ENCODE peak calls at places on chromosomes 16 and 17, in nine cellular contexts. X is keratinocyte, O is neural progenitor cell, Y is endodermal cell, R is fibroblast of lung, G is astrocyte, E is colonic mucosa, H is mesenchymal stem cell, S is IMR-90. M is an unnamed sample.

GRCh38 chr16:54734156-54734555 is 196.5 kb upstream of the IRX5 start:
- DNase-seq in X (no peak), O (no peak), Y (no peak), H (no peak), R (no peak), S (no peak), G (no peak), E (no peak), M (no peak)

GRCh38 chr16:70577256-70577698 is 53.7 kb downstream of the SF3B3 start:
- DNase-seq in H (peak; percentile 45), R (peak; percentile 67), Y (peak; percentile 61), G (peak; percentile 71), O (no peak), X (no peak), S (peak; percentile 70), E (no peak), M (peak; percentile 91)

GRCh38 chr17:48751733-48752398 is 23.3 kb upstream of the HOXB13 start:
- DNase-seq in R (no peak), H (no peak), S (no peak), E (no peak), Y (no peak), G (no peak), X (no peak), O (no peak), M (no peak)

GRCh38 chr17:10737168-10737622 is 7.4 kb upstream of the TMEM220 start:
- DNase-seq in S (peak; percentile 55), X (no peak), O (peak; percentile 70), Y (peak; percentile 92), R (peak; percentile 67), H (peak; percentile 66), E (peak; percentile 91), G (peak; percentile 29), M (peak; percentile 84)

GRCh38 chr16:55943257-55943656 is 68.1 kb upstream of the CES5A start:
- DNase-seq in G (no peak), H (no peak), S (no peak), O (no peak), E (no peak), X (no peak), Y (no peak), R (no peak), M (no peak)

GRCh38 chr16:86910821-86911220 is 332.5 kb downstream of the FOXL1 start:
- DNase-seq in E (no peak), Y (no peak), X (no peak), G (no peak), S (no peak), R (no peak), H (no peak), O (no peak), M (no peak)

GRCh38 chr17:37672545-37673078 is 29.4 kb upstream of the DDX52 start:
- DNase-seq in H (peak; percentile 12), E (no peak), Y (peak; percentile 45), G (peak; percentile 9), S (peak; percentile 23), R (no peak), O (no peak), X (no peak), M (no peak)

GRCh38 chr16:81175325-81175891 is 63.1 kb upstream of the BCO1 start:
- DNase-seq in S (peak; percentile 84), O (no peak), E (no peak), H (peak; percentile 70), Y (no peak), X (peak; percentile 19), R (peak; percentile 46), G (peak; percentile 59), M (peak; percentile 68)

GRCh38 chr16:86504315-86505184 is 5.8 kb upstream of the FOXF1 start:
- DNase-seq in S (no peak), E (no peak), G (no peak), H (peak; percentile 79), R (no peak), O (no peak), X (no peak), Y (no peak), M (no peak)

GRCh38 chr17:41705271-41705991 is 6.7 kb upstream of the GAST start:
- DNase-seq in R (peak; percentile 68), E (no peak), S (peak; percentile 73), Y (peak; percentile 81), H (peak; percentile 74), X (no peak), O (peak; percentile 63), G (peak; percentile 64), M (peak; percentile 28)

GRCh38 chr16:65195998-65196397 is 74.1 kb upstream of the CDH11 start:
- DNase-seq in H (peak; percentile 24), O (no peak), G (no peak), S (peak; percentile 27), R (no peak), X (no peak), E (no peak), Y (no peak), M (peak; percentile 58)

GRCh38 chr17:40437095-40437732 is 6.0 kb upstream of the IGFBP4 start:
- DNase-seq in E (no peak), R (peak; percentile 27), G (no peak), O (no peak), Y (no peak), H (no peak), X (no peak), S (peak; percentile 26), M (no peak)

GRCh38 chr17:42642377-42642776 is 16.7 kb upstream of the TUBG2 start:
- DNase-seq in G (no peak), H (no peak), R (no peak), X (no peak), E (no peak), S (no peak), O (peak; percentile 71), Y (peak; percentile 83), M (no peak)

GRCh38 chr16:26195225-26195624 is 503.5 kb downstream of the HS3ST4 start:
- DNase-seq in S (no peak), X (no peak), Y (no peak), O (no peak), G (no peak), H (no peak), R (no peak), E (no peak), M (no peak)

GRCh38 chr17:76153640-76154039 is 12.6 kb upstream of the FOXJ1 start:
- DNase-seq in H (peak; percentile 27), G (peak; percentile 5), R (peak; percentile 27), E (no peak), S (peak; percentile 12), X (no peak), Y (peak; percentile 87), O (peak; percentile 57), M (peak; percentile 9)

GRCh38 chr16:14020141-14020540 is 51.0 kb upstream of the MRTFB start:
- DNase-seq in R (no peak), G (no peak), E (no peak), O (no peak), H (no peak), X (no peak), S (no peak), Y (no peak), M (no peak)

GRCh38 chr16:13957197-13958078 is 37.5 kb downstream of the ERCC4 start:
- DNase-seq in E (peak; percentile 63), S (peak; percentile 95), Y (peak; percentile 58), R (peak; percentile 99), X (peak; percentile 52), G (peak; percentile 97), O (peak; percentile 28), H (peak; percentile 99), M (peak; percentile 94)

GRCh38 chr17:6789146-6789545 is 13.1 kb downstream of the FBXO39 start:
- DNase-seq in Y (no peak), O (no peak), G (no peak), S (no peak), R (no peak), H (no peak), E (no peak), X (no peak), M (no peak)

GRCh38 chr16:879986-880385 is 79.5 kb upstream of the GNG13 start:
- DNase-seq in G (no peak), E (no peak), O (no peak), H (no peak), S (no peak), R (no peak), X (no peak), Y (no peak), M (no peak)

GRCh38 chr16:46728804-46729203 is 19.3 kb downstream of the MYLK3 start:
- DNase-seq in Y (no peak), E (no peak), S (no peak), R (no peak), H (no peak), X (no peak), O (no peak), G (no peak), M (no peak)

GRCh38 chr16:57959804-57960203 is 11.1 kb downstream of the CNGB1 start:
- DNase-seq in S (no peak), G (no peak), H (no peak), R (no peak), Y (no peak), E (no peak), X (no peak), O (no peak), M (no peak)

DNA sequence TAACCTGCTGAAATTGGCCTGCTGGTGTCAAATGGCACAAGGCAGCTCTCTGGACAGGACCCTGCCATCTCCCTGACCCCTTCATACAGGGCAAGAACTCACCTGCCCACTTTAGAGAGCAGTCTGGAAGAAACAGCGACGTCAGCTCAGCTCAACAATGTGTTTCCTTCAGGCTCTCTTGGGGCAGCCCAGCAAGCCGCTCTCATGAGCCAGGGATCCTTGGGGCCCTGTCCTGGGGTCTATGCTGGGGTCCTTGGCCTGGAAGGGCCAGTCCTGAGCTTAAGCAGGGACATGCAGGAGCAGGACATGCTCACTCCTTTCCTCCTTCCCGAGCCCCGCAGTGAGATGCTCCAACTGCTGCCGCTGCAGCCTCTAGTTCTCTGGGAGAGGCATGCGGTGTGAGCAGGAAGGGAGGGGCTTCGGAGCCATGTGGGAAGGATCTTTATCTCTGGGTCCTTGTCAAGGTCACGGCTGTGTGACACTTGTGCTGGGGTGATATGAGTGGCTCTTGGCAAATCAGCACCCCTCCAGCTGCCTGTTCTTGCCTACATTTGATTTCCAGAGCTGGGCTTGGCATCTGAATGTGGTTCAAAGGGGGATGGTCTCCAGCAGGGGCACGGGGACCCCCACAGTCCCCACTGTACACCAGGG is 3.4 kb downstream of the C1QTNF1 start:
- DNase-seq in R (no peak), Y (peak; percentile 74), H (no peak), X (no peak), E (no peak), O (no peak), G (no peak), S (no peak), M (no peak)
- H3K4me3 ChIP-seq in R (no peak overlapping the region), Y (no peak overlapping the region), H (peak overlapping the region; percentile 47), X (peak overlapping the region; percentile 36), E (no peak overlapping the region), O (no peak overlapping the region), G (no peak overlapping the region), S (no peak overlapping the region), M (peak overlapping the region; percentile 90)

GRCh38 chr16:35692824-35693223 is 2233.4 kb downstream of the TP53TG3F start:
- DNase-seq in H (no peak), X (no peak), E (no peak), O (no peak), G (no peak), R (no peak), S (no peak), Y (no peak), M (no peak)
- H3K9me3 ChIP-seq in H (peaks cover 15% of the 10 kb centered on the region), X (no peaks in the 10 kb centered on the region), E (peaks cover 9% of the 10 kb centered on the region), O (peaks cover 9% of the 10 kb centered on the region), G (peaks cover 3% of the 10 kb centered on the region), R (no peaks in the 10 kb centered on the region), S (peaks cover 9% of the 10 kb centered on the region), Y (peaks cover 87% of the 10 kb centered on the region), M (peaks cover 5% of the 10 kb centered on the region)

GRCh38 chr16:77399066-77399465 is 35.8 kb downstream of the ADAMTS18 start:
- DNase-seq in O (no peak), E (no peak), S (no peak), G (no peak), X (no peak), Y (no peak), R (no peak), H (no peak), M (no peak)
- H3K9ac ChIP-seq in O (no peak overlapping the region), E (no peak overlapping the region), S (no peak overlapping the region), G (no peak overlapping the region), X (no peak overlapping the region), Y (no peak overlapping the region), R (no peak overlapping the region), H (no peak overlapping the region), M (no peak overlapping the region)

GRCh38 chr17:45425125-45425983 is 7.3 kb downstream of the ARHGAP27 start:
- DNase-seq in Y (peak; percentile 99), O (peak; percentile 87), R (peak; percentile 62), E (peak; percentile 94), S (peak; percentile 74), H (peak; percentile 84), G (peak; percentile 35), X (peak; percentile 87), M (peak; percentile 66)
- H3K4me3 ChIP-seq in Y (peak overlapping the region; percentile 76), O (peak overlapping the region; percentile 15), R (no peak overlapping the region), E (peak overlapping the region; percentile 53), S (no peak overlapping the region), H (no peak overlapping the region), G (no peak overlapping the region), X (peak overlapping the region; percentile 66), M (no peak overlapping the region)